ENCODE peak calls at places on chromosome 9, in seven cellular contexts. One of them, this sample, is unnamed.

GRCh38 chr9:16524823-16525222 is 345.6 kb downstream of the BNC2 start:
- DNase-seq in NCI-H1417: no peak
- DNase-seq in foreskin fibroblast: no peak
- DNase-seq in uterus: no peak
- DNase-seq in CD4-positive, alpha-beta T cell: no peak
- DNase-seq in ureter: no peak
- DNase-seq in amygdala: no peak
- DNase-seq in this sample: no peak

GRCh38 chr9:132372177-132373095 is 17.6 kb upstream of the SETX start:
- DNase-seq in NCI-H1417: no peak
- DNase-seq in foreskin fibroblast: peak
- DNase-seq in uterus: no peak
- DNase-seq in CD4-positive, alpha-beta T cell: no peak
- DNase-seq in ureter: peak
- DNase-seq in amygdala: peak
- DNase-seq in this sample: peak

GRCh38 chr9:95104088-95104960 is 213.2 kb downstream of the FANCC start:
- DNase-seq in NCI-H1417: no peak
- DNase-seq in foreskin fibroblast: peak
- DNase-seq in uterus: no peak
- DNase-seq in CD4-positive, alpha-beta T cell: no peak
- DNase-seq in ureter: no peak
- DNase-seq in amygdala: no peak
- DNase-seq in this sample: no peak

GRCh38 chr9:134433101-134433500 is 106.8 kb downstream of the RXRA start:
- DNase-seq in NCI-H1417: no peak
- DNase-seq in foreskin fibroblast: peak
- DNase-seq in uterus: no peak
- DNase-seq in CD4-positive, alpha-beta T cell: no peak
- DNase-seq in ureter: no peak
- DNase-seq in amygdala: peak
- DNase-seq in this sample: peak

GRCh38 chr9:36214571-36214970 is 23.9 kb downstream of the CLTA start:
- DNase-seq in NCI-H1417: no peak
- DNase-seq in foreskin fibroblast: peak
- DNase-seq in uterus: no peak
- DNase-seq in CD4-positive, alpha-beta T cell: no peak
- DNase-seq in ureter: no peak
- DNase-seq in amygdala: no peak
- DNase-seq in this sample: peak

GRCh38 chr9:121529237-121529987 is 29.8 kb upstream of the GGTA1 start:
- DNase-seq in NCI-H1417: no peak
- DNase-seq in foreskin fibroblast: peak
- DNase-seq in uterus: peak
- DNase-seq in CD4-positive, alpha-beta T cell: no peak
- DNase-seq in ureter: peak
- DNase-seq in amygdala: peak
- DNase-seq in this sample: peak

GRCh38 chr9:107866912-107867311 is 377.3 kb upstream of the KLF4 start:
- DNase-seq in NCI-H1417: no peak
- DNase-seq in foreskin fibroblast: no peak
- DNase-seq in uterus: no peak
- DNase-seq in CD4-positive, alpha-beta T cell: no peak
- DNase-seq in ureter: no peak
- DNase-seq in amygdala: no peak
- DNase-seq in this sample: peak

GRCh38 chr9:4435197-4435596 is 55.1 kb upstream of the SLC1A1 start:
- DNase-seq in NCI-H1417: no peak
- DNase-seq in foreskin fibroblast: peak
- DNase-seq in uterus: no peak
- DNase-seq in CD4-positive, alpha-beta T cell: no peak
- DNase-seq in ureter: no peak
- DNase-seq in amygdala: no peak
- DNase-seq in this sample: peak

GRCh38 chr9:90936380-90936779 is 134.8 kb downstream of the SYK start:
- DNase-seq in NCI-H1417: no peak
- DNase-seq in foreskin fibroblast: no peak
- DNase-seq in uterus: no peak
- DNase-seq in CD4-positive, alpha-beta T cell: no peak
- DNase-seq in ureter: no peak
- DNase-seq in amygdala: no peak
- DNase-seq in this sample: no peak

GRCh38 chr9:36864491-36865410 is 169.3 kb downstream of the PAX5 start:
- DNase-seq in NCI-H1417: no peak
- DNase-seq in foreskin fibroblast: no peak
- DNase-seq in uterus: no peak
- DNase-seq in CD4-positive, alpha-beta T cell: no peak
- DNase-seq in ureter: no peak
- DNase-seq in amygdala: no peak
- DNase-seq in this sample: no peak

GRCh38 chr9:99626424-99626823 is 195.3 kb upstream of the NR4A3 start:
- DNase-seq in NCI-H1417: no peak
- DNase-seq in foreskin fibroblast: no peak
- DNase-seq in uterus: no peak
- DNase-seq in CD4-positive, alpha-beta T cell: no peak
- DNase-seq in ureter: no peak
- DNase-seq in amygdala: no peak
- DNase-seq in this sample: no peak

GRCh38 chr9:117344892-117345660 is 69.8 kb downstream of the ASTN2 start:
- DNase-seq in NCI-H1417: no peak
- DNase-seq in foreskin fibroblast: no peak
- DNase-seq in uterus: no peak
- DNase-seq in CD4-positive, alpha-beta T cell: no peak
- DNase-seq in ureter: no peak
- DNase-seq in amygdala: no peak
- DNase-seq in this sample: no peak

GRCh38 chr9:128484686-128485413 is 19.7 kb upstream of the GLE1 start:
- DNase-seq in NCI-H1417: no peak
- DNase-seq in foreskin fibroblast: no peak
- DNase-seq in uterus: no peak
- DNase-seq in CD4-positive, alpha-beta T cell: no peak
- DNase-seq in ureter: no peak
- DNase-seq in amygdala: no peak
- DNase-seq in this sample: no peak

GRCh38 chr9:18888241-18888794 is 144.7 kb downstream of the SAXO1 start:
- DNase-seq in NCI-H1417: no peak
- DNase-seq in foreskin fibroblast: peak
- DNase-seq in uterus: no peak
- DNase-seq in CD4-positive, alpha-beta T cell: no peak
- DNase-seq in ureter: no peak
- DNase-seq in amygdala: no peak
- DNase-seq in this sample: peak

GRCh38 chr9:12554636-12555035 is 138.5 kb upstream of the TYRP1 start:
- DNase-seq in NCI-H1417: no peak
- DNase-seq in foreskin fibroblast: no peak
- DNase-seq in uterus: no peak
- DNase-seq in CD4-positive, alpha-beta T cell: no peak
- DNase-seq in ureter: no peak
- DNase-seq in amygdala: no peak
- DNase-seq in this sample: peak

GRCh38 chr9:37954581-37954981 is 50.7 kb upstream of the SLC25A51 start:
- DNase-seq in NCI-H1417: no peak
- DNase-seq in foreskin fibroblast: no peak
- DNase-seq in uterus: no peak
- DNase-seq in CD4-positive, alpha-beta T cell: no peak
- DNase-seq in ureter: no peak
- DNase-seq in amygdala: no peak
- DNase-seq in this sample: no peak

GRCh38 chr9:137070906-137071275 is 534 bp upstream of the SAPCD2 start:
- DNase-seq in NCI-H1417: no peak
- DNase-seq in foreskin fibroblast: no peak
- DNase-seq in uterus: no peak
- DNase-seq in CD4-positive, alpha-beta T cell: no peak
- DNase-seq in ureter: no peak
- DNase-seq in amygdala: peak
- DNase-seq in this sample: no peak

GRCh38 chr9:82601272-82601835 is 461.6 kb downstream of the RASEF start:
- DNase-seq in NCI-H1417: no peak
- DNase-seq in foreskin fibroblast: peak
- DNase-seq in uterus: no peak
- DNase-seq in CD4-positive, alpha-beta T cell: no peak
- DNase-seq in ureter: no peak
- DNase-seq in amygdala: no peak
- DNase-seq in this sample: peak

GRCh38 chr9:120043448-120043847 is 536.5 kb downstream of the CDK5RAP2 start:
- DNase-seq in NCI-H1417: no peak
- DNase-seq in foreskin fibroblast: no peak
- DNase-seq in uterus: no peak
- DNase-seq in CD4-positive, alpha-beta T cell: no peak
- DNase-seq in ureter: no peak
- DNase-seq in amygdala: peak
- DNase-seq in this sample: no peak

GRCh38 chr9:132670816-132671371 is 630 bp downstream of the GTF3C4 start:
- DNase-seq in NCI-H1417: peak
- DNase-seq in foreskin fibroblast: peak
- DNase-seq in uterus: peak
- DNase-seq in CD4-positive, alpha-beta T cell: peak
- DNase-seq in ureter: peak
- DNase-seq in amygdala: no peak
- DNase-seq in this sample: peak

GRCh38 chr9:36136277-36136893 is at the start of gene GLIPR2:
- DNase-seq in NCI-H1417: peak
- DNase-seq in foreskin fibroblast: peak
- DNase-seq in uterus: peak
- DNase-seq in CD4-positive, alpha-beta T cell: peak
- DNase-seq in ureter: peak
- DNase-seq in amygdala: peak
- DNase-seq in this sample: peak

GRCh38 chr9:114366334-114367128 is 21.3 kb downstream of the AKNA start:
- DNase-seq in NCI-H1417: no peak
- DNase-seq in foreskin fibroblast: peak
- DNase-seq in uterus: no peak
- DNase-seq in CD4-positive, alpha-beta T cell: no peak
- DNase-seq in ureter: no peak
- DNase-seq in amygdala: no peak
- DNase-seq in this sample: peak

GRCh38 chr9:68470634-68471033 is 70.0 kb downstream of the TMEM252 start:
- DNase-seq in NCI-H1417: no peak
- DNase-seq in foreskin fibroblast: no peak
- DNase-seq in uterus: no peak
- DNase-seq in CD4-positive, alpha-beta T cell: no peak
- DNase-seq in ureter: no peak
- DNase-seq in amygdala: no peak
- DNase-seq in this sample: no peak

GRCh38 chr9:117720987-117721386 is 16.8 kb downstream of the TLR4 start:
- DNase-seq in NCI-H1417: no peak
- DNase-seq in foreskin fibroblast: no peak
- DNase-seq in uterus: no peak
- DNase-seq in CD4-positive, alpha-beta T cell: no peak
- DNase-seq in ureter: no peak
- DNase-seq in amygdala: no peak
- DNase-seq in this sample: no peak

GRCh38 chr9:113462781-113463286 is 693 bp upstream of the RGS3 start:
- DNase-seq in NCI-H1417: no peak
- DNase-seq in foreskin fibroblast: no peak
- DNase-seq in uterus: no peak
- DNase-seq in CD4-positive, alpha-beta T cell: no peak
- DNase-seq in ureter: no peak
- DNase-seq in amygdala: no peak
- DNase-seq in this sample: no peak

GRCh38 chr9:115289757-115290208 is 171.8 kb upstream of the TNC start:
- DNase-seq in NCI-H1417: no peak
- DNase-seq in foreskin fibroblast: no peak
- DNase-seq in uterus: no peak
- DNase-seq in CD4-positive, alpha-beta T cell: no peak
- DNase-seq in ureter: no peak
- DNase-seq in amygdala: no peak
- DNase-seq in this sample: peak

GRCh38 chr9:128540630-128541355 is 11.6 kb upstream of the SPTAN1 start:
- DNase-seq in NCI-H1417: no peak
- DNase-seq in foreskin fibroblast: no peak
- DNase-seq in uterus: no peak
- DNase-seq in CD4-positive, alpha-beta T cell: no peak
- DNase-seq in ureter: no peak
- DNase-seq in amygdala: no peak
- DNase-seq in this sample: no peak

GRCh38 chr9:93064392-93065124 is 6.1 kb downstream of the SUSD3 start:
- DNase-seq in NCI-H1417: no peak
- DNase-seq in foreskin fibroblast: no peak
- DNase-seq in uterus: no peak
- DNase-seq in CD4-positive, alpha-beta T cell: peak
- DNase-seq in ureter: no peak
- DNase-seq in amygdala: no peak
- DNase-seq in this sample: no peak